ENCODE peak calls at places on chromosome 21, in six cellular contexts. S is body of pancreas; W is mesenteric fat pad; V is esophagus muscularis mucosa; F is activated naive CD4-positive, alpha-beta T cell treated with anti-CD3 and anti-CD28 coated beads, Interleukin-2, amount 10 ng/mL, durations not matched to agents 7 days and 5 days; I is Caco-2. O is an unnamed sample.

GRCh38 chr21:37751268-37751975 is 164.8 kb downstream of the KCNJ6 start:
- DNase-seq in V (no peak), S (no peak), F (no peak), I (peak), W (no peak), O (peak)

GRCh38 chr21:45146301-45146700 is 71.9 kb downstream of the ADARB1 start:
- DNase-seq in F (no peak), W (peak), S (no peak), I (no peak), V (no peak), O (no peak)

GRCh38 chr21:38948377-38948776 is 142.6 kb downstream of the ETS2 start:
- DNase-seq in W (no peak), F (no peak), S (no peak), V (no peak), I (no peak), O (no peak)

GRCh38 chr21:33327326-33327725 is 2.6 kb downstream of the IFNAR1 start:
- DNase-seq in F (no peak), I (no peak), S (no peak), W (no peak), V (no peak), O (no peak)

GRCh38 chr21:42721341-42721824 is 68.0 kb downstream of the PDE9A start:
- DNase-seq in F (no peak), V (no peak), W (no peak), S (peak), I (no peak), O (peak)

GRCh38 chr21:45699251-45699942 is 55.9 kb downstream of the PCBP3 start:
- DNase-seq in S (no peak), V (no peak), F (peak), I (no peak), W (no peak), O (no peak)

GRCh38 chr21:14875704-14876364 is 189.0 kb downstream of the NRIP1 start:
- DNase-seq in S (no peak), W (no peak), I (no peak), V (no peak), F (no peak), O (no peak)

GRCh38 chr21:31092867-31093266 is 54.6 kb upstream of the KRTAP19-8 start:
- DNase-seq in I (no peak), W (no peak), V (no peak), F (no peak), S (no peak), O (no peak)

GRCh38 chr21:41166947-41167346 is 1.0 kb upstream of the BACE2 start:
- DNase-seq in V (no peak), I (no peak), W (peak), S (peak), F (no peak), O (no peak)

GRCh38 chr21:44013380-44014088 is 1.4 kb downstream of the TRAPPC10 start:
- DNase-seq in I (no peak), W (no peak), F (peak), S (no peak), V (no peak), O (peak)

GRCh38 chr21:37748351-37748750 is 167.9 kb downstream of the KCNJ6 start:
- DNase-seq in S (no peak), V (no peak), W (no peak), F (no peak), I (no peak), O (no peak)

GRCh38 chr21:45047257-45047656 is 27.1 kb upstream of the ADARB1 start:
- DNase-seq in I (no peak), S (no peak), V (no peak), F (no peak), W (no peak), O (no peak)

GRCh38 chr21:16713331-16714114 is 799.3 kb upstream of the CXADR start:
- DNase-seq in I (no peak), V (no peak), S (no peak), F (no peak), W (no peak), O (no peak)

GRCh38 chr21:26116456-26117011 is 54.0 kb downstream of the APP start:
- DNase-seq in F (no peak), S (peak), I (peak), W (no peak), V (no peak), O (peak)

GRCh38 chr21:25871566-25871965 is 136.8 kb downstream of the GABPA start:
- DNase-seq in S (no peak), W (no peak), F (no peak), I (no peak), V (no peak), O (no peak)

GRCh38 chr21:33247596-33247995 is 17.9 kb downstream of the IFNAR2 start:
- DNase-seq in V (no peak), I (no peak), F (no peak), S (no peak), W (no peak), O (no peak)

GRCh38 chr21:35294231-35294898 is 245.3 kb upstream of the RUNX1 start:
- DNase-seq in I (peak), S (peak), W (no peak), V (no peak), F (no peak), O (peak)

GRCh38 chr21:45270306-45270821 is 17.3 kb downstream of the POFUT2 start:
- DNase-seq in S (no peak), W (peak), F (peak), V (no peak), I (no peak), O (no peak)

GRCh38 chr21:38938343-38938742 is 132.6 kb downstream of the ETS2 start:
- DNase-seq in V (no peak), I (no peak), S (no peak), W (peak), F (peak), O (no peak)

GRCh38 chr21:18986197-18986596 is 582.6 kb upstream of the TMPRSS15 start:
- DNase-seq in I (no peak), S (no peak), W (no peak), F (no peak), V (no peak), O (no peak)

GRCh38 chr21:30408782-30409494 is 13.1 kb downstream of the KRTAP13-1 start:
- DNase-seq in S (peak), W (no peak), F (peak), I (peak), V (no peak), O (peak)

GRCh38 chr21:32702702-32703101 is 25.1 kb downstream of the SYNJ1 start:
- DNase-seq in W (no peak), V (no peak), S (no peak), F (no peak), I (no peak), O (peak)

GRCh38 chr21:37342046-37342632 is 24.4 kb upstream of the DYRK1A start:
- DNase-seq in W (no peak), S (no peak), V (no peak), F (no peak), I (no peak), O (no peak)

GRCh38 chr21:42125571-42126544 is 54.7 kb downstream of the UMODL1 start:
- DNase-seq in I (no peak), V (no peak), W (no peak), F (no peak), S (peak), O (peak)

GRCh38 chr21:42640486-42640885 is 12.9 kb upstream of the PDE9A start:
- DNase-seq in W (no peak), F (no peak), S (peak), I (no peak), V (no peak), O (no peak)

GRCh38 chr21:46181953-46182547 is 2.2 kb downstream of the SPATC1L start:
- DNase-seq in W (no peak), F (no peak), I (no peak), V (peak), S (no peak), O (no peak)

GRCh38 chr21:37509802-37510393 is 143.3 kb downstream of the DYRK1A start:
- DNase-seq in V (no peak), F (no peak), I (no peak), S (no peak), W (no peak), O (peak)

GRCh38 chr21:46154155-46154954 is 1.0 kb downstream of the FTCD start:
- DNase-seq in F (peak), I (no peak), W (peak), V (no peak), S (no peak), O (peak)